ENCODE peak calls at places on chromosomes 13 and 19, in five cellular contexts. D is CD8-positive, alpha-beta T cell; S is IMR-90; H is aorta; Z is ovary. L is an unnamed sample.

GRCh38 chr19:4064551-4065260 is 2.0 kb downstream of the ZBTB7A start:
- DNase-seq in D (peak), S (no peak), H (peak), Z (peak), L (peak)

GRCh38 chr13:72500851-72501250 is 226.6 kb downstream of the MZT1 start:
- DNase-seq in D (no peak), S (no peak), H (no peak), Z (no peak), L (no peak)

GRCh38 chr13:113951246-113951999 is 22.5 kb downstream of the C13orf46 start:
- DNase-seq in D (peak), S (peak), H (peak), Z (peak), L (peak)

GRCh38 chr13:113224486-113224885 is 15.1 kb downstream of the CUL4A start:
- DNase-seq in D (no peak), S (no peak), H (no peak), Z (no peak), L (peak)

GRCh38 chr13:113532156-113532806 is 41.8 kb upstream of the DCUN1D2 start:
- DNase-seq in D (no peak), S (peak), H (no peak), Z (peak), L (peak)

GRCh38 chr13:80840313-80840976 is 499.5 kb upstream of the SPRY2 start:
- DNase-seq in D (no peak), S (no peak), H (no peak), Z (no peak), L (no peak)

GRCh38 chr19:17419491-17420266 is at the start of gene MVB12A:
- DNase-seq in D (peak), S (peak), H (peak), Z (peak), L (peak)

GRCh38 chr19:7670150-7670784 is 1.4 kb downstream of the RETN start:
- DNase-seq in D (no peak), S (no peak), H (no peak), Z (no peak), L (peak)

GRCh38 chr19:35247526-35248309 is 1.1 kb upstream of the LSR start:
- DNase-seq in D (peak), S (no peak), H (no peak), Z (peak), L (peak)

GRCh38 chr13:60620611-60621395 is 223.8 kb downstream of the TDRD3 start:
- DNase-seq in D (no peak), S (no peak), H (no peak), Z (no peak), L (no peak)

GRCh38 chr19:46192990-46193650 is 36.4 kb upstream of the IGFL1 start:
- DNase-seq in D (peak), S (peak), H (no peak), Z (no peak), L (no peak)

GRCh38 chr13:26011996-26012688 is 39.7 kb downstream of the SHISA2 start:
- DNase-seq in D (peak), S (no peak), H (no peak), Z (no peak), L (peak)

GRCh38 chr13:36432106-36432544 is at the start of gene CCNA1:
- DNase-seq in D (no peak), S (no peak), H (peak), Z (peak), L (peak)

GRCh38 chr13:53005631-53006030 is 23.0 kb upstream of the OLFM4 start:
- DNase-seq in D (no peak), S (no peak), H (no peak), Z (no peak), L (no peak)

GRCh38 chr13:29707876-29708543 is 112.5 kb upstream of the SLC7A1 start:
- DNase-seq in D (peak), S (peak), H (no peak), Z (no peak), L (no peak)

GRCh38 chr19:45218887-45219780 is 26.1 kb downstream of the EXOC3L2 start:
- DNase-seq in D (no peak), S (no peak), H (no peak), Z (no peak), L (no peak)

GRCh38 chr19:47506459-47506858 is 8.4 kb downstream of the NAPA start:
- DNase-seq in D (no peak), S (no peak), H (no peak), Z (no peak), L (no peak)
- H3K27ac ChIP-seq in D (no peak), S (no peak), H (no peak), Z (no peak), L (no peak)

DNA sequence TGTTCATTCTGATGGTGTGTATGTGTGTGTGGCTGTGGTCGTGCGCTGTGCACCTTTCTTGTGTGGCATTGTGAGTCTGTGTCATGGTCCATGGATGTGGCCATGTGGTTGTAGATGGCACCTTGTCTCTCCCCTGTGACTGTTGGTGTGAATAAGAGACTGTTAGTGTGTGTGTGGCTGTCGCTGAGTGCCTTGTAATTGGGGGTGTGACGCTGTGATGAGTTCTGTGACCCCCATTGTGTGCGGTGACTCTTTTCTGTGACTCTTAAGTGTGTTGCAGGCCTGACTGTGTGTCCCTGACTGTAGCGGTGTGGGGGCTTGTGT is 804 bp downstream of the PLPPR2 start:
- DNase-seq in D (no peak), S (no peak), H (no peak), Z (no peak), L (no peak)
- H3K27ac ChIP-seq in D (no peak), S (no peak), H (no peak), Z (peak), L (no peak)

DNA sequence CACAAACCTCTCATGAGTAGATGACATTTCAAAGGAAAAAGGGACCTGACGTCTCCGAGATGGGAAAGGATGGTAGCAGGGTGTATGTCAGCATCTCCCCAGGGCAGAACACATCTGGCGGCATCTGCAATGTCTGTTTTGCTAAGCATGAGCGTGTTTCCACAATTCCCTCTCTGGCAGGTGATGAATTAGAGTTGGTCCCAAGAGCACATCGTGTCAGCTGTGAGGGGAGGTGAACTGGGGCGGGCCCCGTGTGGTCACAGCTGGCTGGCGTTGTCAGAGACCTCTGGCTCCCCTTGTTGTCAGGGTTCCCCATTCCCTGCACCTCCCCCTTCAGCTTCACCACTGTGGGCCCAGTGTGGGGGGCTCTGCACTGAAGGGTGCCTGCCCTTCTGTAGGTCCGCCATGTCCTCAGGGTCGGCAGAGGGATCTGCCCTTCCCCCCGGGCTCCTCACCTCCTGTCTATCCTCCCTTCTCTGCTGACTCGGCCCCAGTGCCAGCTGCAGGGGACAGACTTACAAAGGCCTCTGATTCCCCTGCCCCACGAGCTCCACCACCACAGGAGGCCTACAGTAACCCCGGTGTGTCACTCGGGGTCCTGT is 58.2 kb downstream of the CDADC1 start:
- DNase-seq in D (no peak), S (no peak), H (no peak), Z (no peak), L (no peak)
- H3K27ac ChIP-seq in D (no peak), S (no peak), H (no peak), Z (no peak), L (no peak)

DNA sequence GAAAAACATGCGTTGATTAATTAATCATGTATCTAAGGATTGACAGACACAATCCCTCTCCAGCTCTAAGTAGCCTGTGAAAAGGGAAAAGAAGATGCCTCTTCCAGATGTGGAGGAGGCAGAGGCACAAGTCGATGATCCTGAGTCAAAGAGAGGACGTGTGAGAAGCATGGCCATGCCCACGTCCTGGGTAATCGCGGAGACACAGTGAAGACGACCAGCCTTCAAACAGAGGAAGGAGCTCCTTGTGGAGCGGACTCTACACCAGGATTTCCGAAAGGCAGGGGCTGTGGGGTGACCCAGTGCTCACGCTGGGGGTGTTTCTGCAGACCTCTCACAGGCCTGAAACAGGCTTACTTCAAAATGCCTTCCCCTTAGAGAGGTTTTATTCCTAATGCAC is 70.5 kb downstream of the COL4A1 start:
- DNase-seq in D (no peak), S (no peak), H (no peak), Z (no peak), L (no peak)
- H3K27ac ChIP-seq in D (no peak), S (no peak), H (peak), Z (no peak), L (peak)

GRCh38 chr13:46592410-46592809 is 39.4 kb downstream of the LRCH1 start:
- DNase-seq in D (no peak), S (no peak), H (no peak), Z (no peak), L (no peak)
- H3K27ac ChIP-seq in D (no peak), S (no peak), H (no peak), Z (no peak), L (peak)

GRCh38 chr19:939922-940321 is 14.1 kb downstream of the ARID3A start:
- DNase-seq in D (no peak), S (no peak), H (no peak), Z (no peak), L (no peak)
- H3K27ac ChIP-seq in D (no peak), S (no peak), H (no peak), Z (no peak), L (no peak)

GRCh38 chr13:109271991-109272454 is 514.4 kb downstream of the IRS2 start:
- DNase-seq in D (no peak), S (no peak), H (no peak), Z (no peak), L (no peak)
- H3K27ac ChIP-seq in D (no peak), S (no peak), H (no peak), Z (no peak), L (no peak)